ENCODE peak calls at places on chromosomes 5 and 9, in six cellular contexts. P, Z, K, R, X and I are unnamed samples.

GRCh38 chr5:127312131-127312530 is 21.5 kb downstream of the MEGF10 start:
- DNase-seq in P (no peak), Z (no peak), K (no peak), R (no peak), X (no peak), I (no peak)

GRCh38 chr9:87510251-87510683 is 12.6 kb downstream of the DAPK1 start:
- DNase-seq in P (no peak), Z (no peak), K (no peak), R (no peak), X (no peak), I (no peak)

GRCh38 chr5:168171901-168172717 is 119.3 kb upstream of the WWC1 start:
- DNase-seq in P (no peak), Z (no peak), K (no peak), R (no peak), X (no peak), I (no peak)

GRCh38 chr9:18452276-18452675 is 21.7 kb upstream of the ADAMTSL1 start:
- DNase-seq in P (no peak), Z (no peak), K (no peak), R (no peak), X (no peak), I (no peak)

GRCh38 chr5:166624573-166624972 is 1666.9 kb upstream of the WWC1 start:
- DNase-seq in P (no peak), Z (no peak), K (no peak), R (no peak), X (peak; percentile 19), I (no peak)

GRCh38 chr9:78745996-78746395 is 449.1 kb downstream of the PSAT1 start:
- DNase-seq in P (no peak), Z (no peak), K (no peak), R (no peak), X (peak; percentile 16), I (no peak)

GRCh38 chr9:128245293-128246151 is 30.3 kb downstream of the GOLGA2 start:
- DNase-seq in P (no peak), Z (peak; percentile 85), K (no peak), R (no peak), X (peak; percentile 78), I (no peak)

GRCh38 chr9:14515564-14516198 is 177.6 kb downstream of the ZDHHC21 start:
- DNase-seq in P (no peak), Z (no peak), K (no peak), R (no peak), X (peak; percentile 48), I (no peak)

GRCh38 chr9:6758418-6759113 is 793 bp downstream of the KDM4C start:
- DNase-seq in P (peak; percentile 61), Z (peak; percentile 75), K (peak; percentile 69), R (peak; percentile 23), X (peak; percentile 32), I (peak; percentile 47)

GRCh38 chr9:81125446-81126092 is 563.8 kb downstream of the TLE1 start:
- DNase-seq in P (no peak), Z (no peak), K (no peak), R (no peak), X (peak; percentile 69), I (no peak)

GRCh38 chr5:10592598-10592997 is 28.7 kb downstream of the ANKRD33B start:
- DNase-seq in P (no peak), Z (no peak), K (no peak), R (no peak), X (no peak), I (no peak)

GRCh38 chr5:14895301-14895700 is 23.7 kb upstream of the ANKH start:
- DNase-seq in P (no peak), Z (no peak), K (no peak), R (no peak), X (no peak), I (no peak)

GRCh38 chr5:103259705-103260355 is 1.3 kb downstream of the MACIR start:
- DNase-seq in P (peak; percentile 58), Z (no peak), K (no peak), R (peak; percentile 1), X (peak; percentile 46), I (no peak)

GRCh38 chr5:14097998-14098471 is 45.1 kb upstream of the TRIO start:
- DNase-seq in P (no peak), Z (no peak), K (no peak), R (no peak), X (peak; percentile 75), I (no peak)

GRCh38 chr9:38417003-38417965 is 7.0 kb downstream of the IGFBPL1 start:
- DNase-seq in P (no peak), Z (no peak), K (no peak), R (peak; percentile 10), X (no peak), I (no peak)

GRCh38 chr5:133336121-133336968 is 276.0 kb downstream of the FSTL4 start:
- DNase-seq in P (no peak), Z (no peak), K (no peak), R (no peak), X (no peak), I (no peak)

GRCh38 chr5:80059354-80059980 is 24.3 kb downstream of the THBS4 start:
- DNase-seq in P (no peak), Z (no peak), K (no peak), R (no peak), X (no peak), I (peak; percentile 13)

GRCh38 chr5:61586096-61587084 is 254.3 kb downstream of the ZSWIM6 start:
- DNase-seq in P (peak; percentile 26), Z (no peak), K (no peak), R (no peak), X (peak; percentile 33), I (no peak)

GRCh38 chr5:115831163-115831768 is 10.1 kb downstream of the ATG12 start:
- DNase-seq in P (peak; percentile 58), Z (no peak), K (no peak), R (no peak), X (peak; percentile 18), I (no peak)

GRCh38 chr9:133116346-133117231 is 4.5 kb downstream of the RALGDS start:
- DNase-seq in P (no peak), Z (no peak), K (no peak), R (no peak), X (no peak), I (no peak)

GRCh38 chr5:158639876-158640570 is 459.7 kb downstream of the EBF1 start:
- DNase-seq in P (no peak), Z (no peak), K (no peak), R (no peak), X (peak; percentile 10), I (no peak)

GRCh38 chr9:25876248-25876647 is 198.0 kb upstream of the TUSC1 start:
- DNase-seq in P (no peak), Z (no peak), K (no peak), R (no peak), X (no peak), I (no peak)

GRCh38 chr9:98091735-98092632 is 27.0 kb downstream of the TRIM14 start:
- DNase-seq in P (no peak), Z (no peak), K (no peak), R (no peak), X (no peak), I (no peak)

GRCh38 chr9:91221332-91221731 is 140.4 kb downstream of the AUH start:
- DNase-seq in P (no peak), Z (no peak), K (no peak), R (no peak), X (peak; percentile 86), I (no peak)

GRCh38 chr5:6197427-6197826 is 180.9 kb downstream of the MED10 start:
- DNase-seq in P (no peak), Z (no peak), K (no peak), R (no peak), X (no peak), I (no peak)

GRCh38 chr5:138542120-138542955 is 698 bp downstream of the ETF1 start:
- DNase-seq in P (no peak), Z (no peak), K (peak; percentile 13), R (no peak), X (peak; percentile 10), I (no peak)

GRCh38 chr5:180806351-180807011 is 3.9 kb upstream of the MGAT1 start:
- DNase-seq in P (peak; percentile 58), Z (no peak), K (no peak), R (no peak), X (no peak), I (no peak)

GRCh38 chr5:112420111-112420864 is 1.2 kb upstream of the EPB41L4A start:
- DNase-seq in P (peak; percentile 89), Z (peak; percentile 86), K (peak; percentile 53), R (no peak), X (peak; percentile 33), I (peak; percentile 4)

GRCh38 chr5:137752873-137753226 is 1.3 kb downstream of the HNRNPA0 start:
- DNase-seq in P (no peak), Z (no peak), K (no peak), R (no peak), X (no peak), I (no peak)

GRCh38 chr9:82555408-82555807 is 507.5 kb downstream of the RASEF start:
- DNase-seq in P (no peak), Z (no peak), K (no peak), R (no peak), X (peak; percentile 16), I (no peak)

GRCh38 chr5:90134892-90135291 is 274.7 kb downstream of the CETN3 start:
- DNase-seq in P (peak; percentile 72), Z (no peak), K (peak; percentile 8), R (no peak), X (peak; percentile 95), I (no peak)

GRCh38 chr5:155087036-155087435 is 73.5 kb downstream of the KIF4B start:
- DNase-seq in P (no peak), Z (no peak), K (no peak), R (no peak), X (peak; percentile 13), I (no peak)

GRCh38 chr5:142576303-142576702 is 109.6 kb downstream of the FGF1 start:
- DNase-seq in P (no peak), Z (no peak), K (no peak), R (no peak), X (no peak), I (no peak)

GRCh38 chr9:94610181-94610591 is 16.6 kb upstream of the FBP2 start:
- DNase-seq in P (no peak), Z (no peak), K (no peak), R (no peak), X (no peak), I (no peak)

GRCh38 chr9:127200106-127200862 is 64.3 kb upstream of the GARNL3 start:
- DNase-seq in P (no peak), Z (no peak), K (no peak), R (no peak), X (no peak), I (no peak)

GRCh38 chr5:178547753-178548415 is 42.3 kb downstream of the COL23A1 start:
- DNase-seq in P (peak; percentile 25), Z (no peak), K (no peak), R (no peak), X (no peak), I (no peak)

GRCh38 chr9:129222691-129223218 is 44.7 kb upstream of the IER5L start:
- DNase-seq in P (no peak), Z (no peak), K (no peak), R (no peak), X (no peak), I (no peak)